ENCODE peak calls at places on chromosomes 6 and 20, in nine cellular contexts. One of them, this sample, is unnamed.

GRCh38 chr20:64203037-64203777 is 39.0 kb downstream of the MYT1 start:
- ATAC-seq in Right ventricle myocardium superior: no peak
- ATAC-seq in omental fat pad: no peak
- ATAC-seq in activated CD8-positive, alpha-beta T cell treated with anti-CD3 and anti-CD28 coated beads, Interleukin-2, amount 10 ng/mL, durations not matched to agents 7 days and 5 days: no peak
- ATAC-seq in naive thymus-derived CD4-positive, alpha-beta T cell: no peak
- ATAC-seq in HCT116: no peak
- ATAC-seq in mucosa of descending colon: no peak
- ATAC-seq in CD4-positive, alpha-beta T cell: no peak
- ATAC-seq in stimulated activated naive CD8-positive, alpha-beta T cell treated with anti-CD3 and anti-CD28 coated beads, Interleukin-15, amount 100 ng/mL, for 72 hours: no peak
- ATAC-seq in this sample: no peak

GRCh38 chr6:156994215-156995076 is 217.3 kb downstream of the ARID1B start:
- ATAC-seq in omental fat pad: no peak
- ATAC-seq in mucosa of descending colon: peak
- ATAC-seq in CD4-positive, alpha-beta T cell: no peak
- ATAC-seq in Right ventricle myocardium superior: peak
- ATAC-seq in activated CD8-positive, alpha-beta T cell treated with anti-CD3 and anti-CD28 coated beads, Interleukin-2, amount 10 ng/mL, durations not matched to agents 7 days and 5 days: no peak
- ATAC-seq in HCT116: no peak
- ATAC-seq in stimulated activated naive CD8-positive, alpha-beta T cell treated with anti-CD3 and anti-CD28 coated beads, Interleukin-15, amount 100 ng/mL, for 72 hours: no peak
- ATAC-seq in naive thymus-derived CD4-positive, alpha-beta T cell: no peak
- ATAC-seq in this sample: no peak

GRCh38 chr6:36627141-36627540 is 33.0 kb downstream of the SRSF3 start:
- ATAC-seq in Right ventricle myocardium superior: no peak
- ATAC-seq in mucosa of descending colon: no peak
- ATAC-seq in naive thymus-derived CD4-positive, alpha-beta T cell: no peak
- ATAC-seq in activated CD8-positive, alpha-beta T cell treated with anti-CD3 and anti-CD28 coated beads, Interleukin-2, amount 10 ng/mL, durations not matched to agents 7 days and 5 days: no peak
- ATAC-seq in HCT116: no peak
- ATAC-seq in stimulated activated naive CD8-positive, alpha-beta T cell treated with anti-CD3 and anti-CD28 coated beads, Interleukin-15, amount 100 ng/mL, for 72 hours: no peak
- ATAC-seq in CD4-positive, alpha-beta T cell: no peak
- ATAC-seq in omental fat pad: no peak
- ATAC-seq in this sample: no peak

GRCh38 chr6:69846770-69847506 is 19.4 kb upstream of the COL19A1 start:
- ATAC-seq in CD4-positive, alpha-beta T cell: no peak
- ATAC-seq in stimulated activated naive CD8-positive, alpha-beta T cell treated with anti-CD3 and anti-CD28 coated beads, Interleukin-15, amount 100 ng/mL, for 72 hours: no peak
- ATAC-seq in HCT116: no peak
- ATAC-seq in mucosa of descending colon: no peak
- ATAC-seq in activated CD8-positive, alpha-beta T cell treated with anti-CD3 and anti-CD28 coated beads, Interleukin-2, amount 10 ng/mL, durations not matched to agents 7 days and 5 days: no peak
- ATAC-seq in Right ventricle myocardium superior: no peak
- ATAC-seq in naive thymus-derived CD4-positive, alpha-beta T cell: no peak
- ATAC-seq in omental fat pad: no peak
- ATAC-seq in this sample: no peak

GRCh38 chr6:158068893-158069799 is 87.5 kb downstream of the SYNJ2 start:
- ATAC-seq in HCT116: peak
- ATAC-seq in Right ventricle myocardium superior: no peak
- ATAC-seq in CD4-positive, alpha-beta T cell: no peak
- ATAC-seq in mucosa of descending colon: peak
- ATAC-seq in naive thymus-derived CD4-positive, alpha-beta T cell: no peak
- ATAC-seq in activated CD8-positive, alpha-beta T cell treated with anti-CD3 and anti-CD28 coated beads, Interleukin-2, amount 10 ng/mL, durations not matched to agents 7 days and 5 days: no peak
- ATAC-seq in stimulated activated naive CD8-positive, alpha-beta T cell treated with anti-CD3 and anti-CD28 coated beads, Interleukin-15, amount 100 ng/mL, for 72 hours: peak
- ATAC-seq in omental fat pad: peak
- ATAC-seq in this sample: peak

GRCh38 chr20:49910340-49910706 is 5.0 kb downstream of the SPATA2 start:
- ATAC-seq in Right ventricle myocardium superior: peak
- ATAC-seq in stimulated activated naive CD8-positive, alpha-beta T cell treated with anti-CD3 and anti-CD28 coated beads, Interleukin-15, amount 100 ng/mL, for 72 hours: no peak
- ATAC-seq in omental fat pad: no peak
- ATAC-seq in naive thymus-derived CD4-positive, alpha-beta T cell: no peak
- ATAC-seq in CD4-positive, alpha-beta T cell: no peak
- ATAC-seq in activated CD8-positive, alpha-beta T cell treated with anti-CD3 and anti-CD28 coated beads, Interleukin-2, amount 10 ng/mL, durations not matched to agents 7 days and 5 days: no peak
- ATAC-seq in HCT116: no peak
- ATAC-seq in mucosa of descending colon: no peak
- ATAC-seq in this sample: no peak

GRCh38 chr6:166104107-166104506 is 63.5 kb downstream of the TBXT start:
- ATAC-seq in HCT116: no peak
- ATAC-seq in mucosa of descending colon: no peak
- ATAC-seq in Right ventricle myocardium superior: no peak
- ATAC-seq in stimulated activated naive CD8-positive, alpha-beta T cell treated with anti-CD3 and anti-CD28 coated beads, Interleukin-15, amount 100 ng/mL, for 72 hours: no peak
- ATAC-seq in CD4-positive, alpha-beta T cell: no peak
- ATAC-seq in naive thymus-derived CD4-positive, alpha-beta T cell: no peak
- ATAC-seq in activated CD8-positive, alpha-beta T cell treated with anti-CD3 and anti-CD28 coated beads, Interleukin-2, amount 10 ng/mL, durations not matched to agents 7 days and 5 days: no peak
- ATAC-seq in omental fat pad: no peak
- ATAC-seq in this sample: no peak

GRCh38 chr20:667351-668034 is 8.1 kb downstream of the SCRT2 start:
- ATAC-seq in HCT116: peak
- ATAC-seq in naive thymus-derived CD4-positive, alpha-beta T cell: peak
- ATAC-seq in Right ventricle myocardium superior: peak
- ATAC-seq in omental fat pad: no peak
- ATAC-seq in CD4-positive, alpha-beta T cell: no peak
- ATAC-seq in stimulated activated naive CD8-positive, alpha-beta T cell treated with anti-CD3 and anti-CD28 coated beads, Interleukin-15, amount 100 ng/mL, for 72 hours: no peak
- ATAC-seq in mucosa of descending colon: peak
- ATAC-seq in activated CD8-positive, alpha-beta T cell treated with anti-CD3 and anti-CD28 coated beads, Interleukin-2, amount 10 ng/mL, durations not matched to agents 7 days and 5 days: peak
- ATAC-seq in this sample: no peak

GRCh38 chr6:3813150-3813780 is 35.9 kb upstream of the FAM50B start:
- ATAC-seq in stimulated activated naive CD8-positive, alpha-beta T cell treated with anti-CD3 and anti-CD28 coated beads, Interleukin-15, amount 100 ng/mL, for 72 hours: peak
- ATAC-seq in naive thymus-derived CD4-positive, alpha-beta T cell: peak
- ATAC-seq in mucosa of descending colon: peak
- ATAC-seq in activated CD8-positive, alpha-beta T cell treated with anti-CD3 and anti-CD28 coated beads, Interleukin-2, amount 10 ng/mL, durations not matched to agents 7 days and 5 days: no peak
- ATAC-seq in HCT116: peak
- ATAC-seq in Right ventricle myocardium superior: peak
- ATAC-seq in omental fat pad: peak
- ATAC-seq in CD4-positive, alpha-beta T cell: no peak
- ATAC-seq in this sample: peak

GRCh38 chr6:79570802-79571367 is 33.7 kb upstream of the LCA5 start:
- ATAC-seq in HCT116: peak
- ATAC-seq in activated CD8-positive, alpha-beta T cell treated with anti-CD3 and anti-CD28 coated beads, Interleukin-2, amount 10 ng/mL, durations not matched to agents 7 days and 5 days: no peak
- ATAC-seq in Right ventricle myocardium superior: peak
- ATAC-seq in CD4-positive, alpha-beta T cell: peak
- ATAC-seq in naive thymus-derived CD4-positive, alpha-beta T cell: peak
- ATAC-seq in stimulated activated naive CD8-positive, alpha-beta T cell treated with anti-CD3 and anti-CD28 coated beads, Interleukin-15, amount 100 ng/mL, for 72 hours: peak
- ATAC-seq in mucosa of descending colon: peak
- ATAC-seq in omental fat pad: peak
- ATAC-seq in this sample: peak

GRCh38 chr20:62979310-62979709 is 26.8 kb downstream of the SLC17A9 start:
- ATAC-seq in HCT116: no peak
- ATAC-seq in CD4-positive, alpha-beta T cell: no peak
- ATAC-seq in naive thymus-derived CD4-positive, alpha-beta T cell: no peak
- ATAC-seq in mucosa of descending colon: no peak
- ATAC-seq in activated CD8-positive, alpha-beta T cell treated with anti-CD3 and anti-CD28 coated beads, Interleukin-2, amount 10 ng/mL, durations not matched to agents 7 days and 5 days: no peak
- ATAC-seq in Right ventricle myocardium superior: no peak
- ATAC-seq in omental fat pad: no peak
- ATAC-seq in stimulated activated naive CD8-positive, alpha-beta T cell treated with anti-CD3 and anti-CD28 coated beads, Interleukin-15, amount 100 ng/mL, for 72 hours: no peak
- ATAC-seq in this sample: no peak

GRCh38 chr20:43220612-43221011 is 30.9 kb upstream of the PTPRT start:
- ATAC-seq in omental fat pad: no peak
- ATAC-seq in CD4-positive, alpha-beta T cell: no peak
- ATAC-seq in naive thymus-derived CD4-positive, alpha-beta T cell: no peak
- ATAC-seq in HCT116: no peak
- ATAC-seq in mucosa of descending colon: no peak
- ATAC-seq in stimulated activated naive CD8-positive, alpha-beta T cell treated with anti-CD3 and anti-CD28 coated beads, Interleukin-15, amount 100 ng/mL, for 72 hours: no peak
- ATAC-seq in activated CD8-positive, alpha-beta T cell treated with anti-CD3 and anti-CD28 coated beads, Interleukin-2, amount 10 ng/mL, durations not matched to agents 7 days and 5 days: no peak
- ATAC-seq in Right ventricle myocardium superior: no peak
- ATAC-seq in this sample: no peak

GRCh38 chr6:20841806-20842205 is 307.5 kb downstream of the CDKAL1 start:
- ATAC-seq in HCT116: no peak
- ATAC-seq in Right ventricle myocardium superior: no peak
- ATAC-seq in CD4-positive, alpha-beta T cell: no peak
- ATAC-seq in mucosa of descending colon: no peak
- ATAC-seq in stimulated activated naive CD8-positive, alpha-beta T cell treated with anti-CD3 and anti-CD28 coated beads, Interleukin-15, amount 100 ng/mL, for 72 hours: no peak
- ATAC-seq in naive thymus-derived CD4-positive, alpha-beta T cell: no peak
- ATAC-seq in activated CD8-positive, alpha-beta T cell treated with anti-CD3 and anti-CD28 coated beads, Interleukin-2, amount 10 ng/mL, durations not matched to agents 7 days and 5 days: no peak
- ATAC-seq in omental fat pad: no peak
- ATAC-seq in this sample: no peak

GRCh38 chr20:32364554-32365208 is 6.5 kb downstream of the ASXL1 start:
- ATAC-seq in omental fat pad: no peak
- ATAC-seq in CD4-positive, alpha-beta T cell: no peak
- ATAC-seq in Right ventricle myocardium superior: no peak
- ATAC-seq in HCT116: no peak
- ATAC-seq in stimulated activated naive CD8-positive, alpha-beta T cell treated with anti-CD3 and anti-CD28 coated beads, Interleukin-15, amount 100 ng/mL, for 72 hours: no peak
- ATAC-seq in naive thymus-derived CD4-positive, alpha-beta T cell: no peak
- ATAC-seq in activated CD8-positive, alpha-beta T cell treated with anti-CD3 and anti-CD28 coated beads, Interleukin-2, amount 10 ng/mL, durations not matched to agents 7 days and 5 days: no peak
- ATAC-seq in mucosa of descending colon: no peak
- ATAC-seq in this sample: no peak

GRCh38 chr20:35838213-35838612 is 66.4 kb downstream of the PHF20 start:
- ATAC-seq in Right ventricle myocardium superior: no peak
- ATAC-seq in activated CD8-positive, alpha-beta T cell treated with anti-CD3 and anti-CD28 coated beads, Interleukin-2, amount 10 ng/mL, durations not matched to agents 7 days and 5 days: no peak
- ATAC-seq in HCT116: no peak
- ATAC-seq in naive thymus-derived CD4-positive, alpha-beta T cell: no peak
- ATAC-seq in CD4-positive, alpha-beta T cell: no peak
- ATAC-seq in omental fat pad: no peak
- ATAC-seq in mucosa of descending colon: no peak
- ATAC-seq in stimulated activated naive CD8-positive, alpha-beta T cell treated with anti-CD3 and anti-CD28 coated beads, Interleukin-15, amount 100 ng/mL, for 72 hours: no peak
- ATAC-seq in this sample: no peak

GRCh38 chr20:32455901-32456701 is 98.0 kb downstream of the ASXL1 start:
- ATAC-seq in HCT116: no peak
- ATAC-seq in activated CD8-positive, alpha-beta T cell treated with anti-CD3 and anti-CD28 coated beads, Interleukin-2, amount 10 ng/mL, durations not matched to agents 7 days and 5 days: no peak
- ATAC-seq in naive thymus-derived CD4-positive, alpha-beta T cell: no peak
- ATAC-seq in CD4-positive, alpha-beta T cell: no peak
- ATAC-seq in Right ventricle myocardium superior: no peak
- ATAC-seq in omental fat pad: no peak
- ATAC-seq in mucosa of descending colon: no peak
- ATAC-seq in stimulated activated naive CD8-positive, alpha-beta T cell treated with anti-CD3 and anti-CD28 coated beads, Interleukin-15, amount 100 ng/mL, for 72 hours: no peak
- ATAC-seq in this sample: no peak

GRCh38 chr6:42217165-42217522 is 517 bp downstream of the MRPS10 start:
- ATAC-seq in omental fat pad: no peak
- ATAC-seq in naive thymus-derived CD4-positive, alpha-beta T cell: no peak
- ATAC-seq in Right ventricle myocardium superior: no peak
- ATAC-seq in mucosa of descending colon: no peak
- ATAC-seq in activated CD8-positive, alpha-beta T cell treated with anti-CD3 and anti-CD28 coated beads, Interleukin-2, amount 10 ng/mL, durations not matched to agents 7 days and 5 days: no peak
- ATAC-seq in HCT116: no peak
- ATAC-seq in CD4-positive, alpha-beta T cell: peak
- ATAC-seq in stimulated activated naive CD8-positive, alpha-beta T cell treated with anti-CD3 and anti-CD28 coated beads, Interleukin-15, amount 100 ng/mL, for 72 hours: no peak
- ATAC-seq in this sample: no peak

GRCh38 chr6:31170600-31170881 is at the start of gene POU5F1:
- ATAC-seq in naive thymus-derived CD4-positive, alpha-beta T cell: no peak
- ATAC-seq in activated CD8-positive, alpha-beta T cell treated with anti-CD3 and anti-CD28 coated beads, Interleukin-2, amount 10 ng/mL, durations not matched to agents 7 days and 5 days: no peak
- ATAC-seq in HCT116: no peak
- ATAC-seq in Right ventricle myocardium superior: no peak
- ATAC-seq in stimulated activated naive CD8-positive, alpha-beta T cell treated with anti-CD3 and anti-CD28 coated beads, Interleukin-15, amount 100 ng/mL, for 72 hours: no peak
- ATAC-seq in CD4-positive, alpha-beta T cell: no peak
- ATAC-seq in mucosa of descending colon: no peak
- ATAC-seq in omental fat pad: no peak
- ATAC-seq in this sample: no peak

GRCh38 chr20:23097636-23098580 is 11.8 kb upstream of the CD93 start:
- ATAC-seq in Right ventricle myocardium superior: peak
- ATAC-seq in stimulated activated naive CD8-positive, alpha-beta T cell treated with anti-CD3 and anti-CD28 coated beads, Interleukin-15, amount 100 ng/mL, for 72 hours: peak
- ATAC-seq in mucosa of descending colon: no peak
- ATAC-seq in omental fat pad: no peak
- ATAC-seq in CD4-positive, alpha-beta T cell: no peak
- ATAC-seq in naive thymus-derived CD4-positive, alpha-beta T cell: no peak
- ATAC-seq in activated CD8-positive, alpha-beta T cell treated with anti-CD3 and anti-CD28 coated beads, Interleukin-2, amount 10 ng/mL, durations not matched to agents 7 days and 5 days: no peak
- ATAC-seq in HCT116: no peak
- ATAC-seq in this sample: no peak

GRCh38 chr6:47714802-47715201 is 16.4 kb downstream of the ADGRF4 start:
- ATAC-seq in Right ventricle myocardium superior: no peak
- ATAC-seq in HCT116: no peak
- ATAC-seq in stimulated activated naive CD8-positive, alpha-beta T cell treated with anti-CD3 and anti-CD28 coated beads, Interleukin-15, amount 100 ng/mL, for 72 hours: peak
- ATAC-seq in mucosa of descending colon: no peak
- ATAC-seq in CD4-positive, alpha-beta T cell: no peak
- ATAC-seq in omental fat pad: no peak
- ATAC-seq in naive thymus-derived CD4-positive, alpha-beta T cell: no peak
- ATAC-seq in activated CD8-positive, alpha-beta T cell treated with anti-CD3 and anti-CD28 coated beads, Interleukin-2, amount 10 ng/mL, durations not matched to agents 7 days and 5 days: no peak
- ATAC-seq in this sample: no peak

This sample was measured in esophagus mucosa.